ENCODE peak calls at places on chromosome 10, in four cellular contexts. C, Q, I and K are unnamed samples.

GRCh38 chr10:34188221-34188620 is 626.9 kb downstream of the PARD3 start:
- DNase-seq in Q (no peak), C (no peak), I (no peak), K (no peak)

GRCh38 chr10:72980348-72980747 is 25.7 kb upstream of the PLA2G12B start:
- DNase-seq in Q (no peak), C (no peak), I (no peak), K (no peak)

GRCh38 chr10:98848361-98848760 is 387.3 kb downstream of the HPSE2 start:
- DNase-seq in I (no peak), C (no peak), Q (no peak), K (no peak)

GRCh38 chr10:5310914-5311313 is 53.9 kb upstream of the UCN3 start:
- DNase-seq in Q (no peak), C (no peak), I (no peak), K (no peak)

GRCh38 chr10:118594392-118595063 is 920 bp downstream of the PRLHR start:
- DNase-seq in Q (peak), C (no peak), I (peak), K (no peak)

GRCh38 chr10:100907773-100908172 is 5.0 kb upstream of the SLF2 start:
- DNase-seq in C (no peak), I (no peak), Q (no peak), K (no peak)

GRCh38 chr10:113059001-113059780 is 109.1 kb downstream of the TCF7L2 start:
- DNase-seq in Q (no peak), C (no peak), I (peak), K (no peak)

GRCh38 chr10:74612195-74612594 is 214.2 kb upstream of the KAT6B start:
- DNase-seq in C (no peak), I (no peak), Q (no peak), K (no peak)

GRCh38 chr10:33643042-33643441 is 308.6 kb upstream of the NRP1 start:
- DNase-seq in Q (no peak), C (no peak), I (no peak), K (no peak)

GRCh38 chr10:93199221-93199681 is 125.6 kb downstream of the CYP26A1 start:
- DNase-seq in Q (peak), C (peak), I (peak), K (peak)

GRCh38 chr10:12835709-12836108 is 165.8 kb downstream of the CCDC3 start:
- DNase-seq in I (no peak), Q (no peak), C (no peak), K (no peak)

GRCh38 chr10:3897156-3897555 is 112.1 kb upstream of the KLF6 start:
- DNase-seq in Q (no peak), C (no peak), I (no peak), K (no peak)

GRCh38 chr10:114031113-114031512 is 12.6 kb upstream of the ADRB1 start:
- DNase-seq in I (no peak), Q (no peak), C (no peak), K (no peak)

GRCh38 chr10:101829561-101830315 is 11.5 kb upstream of the OGA start:
- DNase-seq in Q (peak), I (no peak), C (peak), K (no peak)

GRCh38 chr10:33015798-33016547 is 57.9 kb upstream of the ITGB1 start:
- DNase-seq in I (no peak), C (no peak), Q (no peak), K (no peak)

GRCh38 chr10:100826983-100827818 is 81.8 kb downstream of the PAX2 start:
- DNase-seq in C (no peak), Q (no peak), I (no peak), K (no peak)

GRCh38 chr10:131775444-131775832 is 125.4 kb upstream of the PPP2R2D start:
- DNase-seq in Q (no peak), C (no peak), I (no peak), K (no peak)

GRCh38 chr10:35781643-35782035 is 139.5 kb upstream of the FZD8 start:
- DNase-seq in I (no peak), C (no peak), Q (peak), K (no peak)

GRCh38 chr10:60714242-60714641 is 64.0 kb upstream of the CDK1 start:
- DNase-seq in Q (no peak), C (no peak), I (no peak), K (no peak)

GRCh38 chr10:35424680-35425285 is 88.5 kb downstream of the CCNY start:
- DNase-seq in C (no peak), Q (no peak), I (no peak), K (no peak)

GRCh38 chr10:36448760-36449681 is 676.4 kb upstream of the ANKRD30A start:
- DNase-seq in I (no peak), Q (no peak), C (no peak), K (no peak)

GRCh38 chr10:85611093-85611740 is 755.4 kb downstream of the GRID1 start:
- DNase-seq in Q (no peak), C (no peak), I (no peak), K (no peak)

GRCh38 chr10:119198438-119198837 is 8.9 kb upstream of the GRK5 start:
- DNase-seq in C (no peak), I (no peak), Q (peak), K (no peak)

GRCh38 chr10:48655426-48656240 is 29.0 kb upstream of the WDFY4 start:
- DNase-seq in I (peak), Q (no peak), C (peak), K (peak)

GRCh38 chr10:69869291-69869841 is 67.7 kb downstream of the COL13A1 start:
- DNase-seq in I (no peak), C (no peak), Q (no peak), K (peak)

GRCh38 chr10:36254191-36254590 is 612.1 kb upstream of the FZD8 start:
- DNase-seq in Q (no peak), I (peak), C (peak), K (no peak)

GRCh38 chr10:14240253-14241189 is 90.2 kb downstream of the FRMD4A start:
- DNase-seq in C (no peak), I (no peak), Q (peak), K (no peak)
- TF ChIP-seq CTCF in C (no peak), I (no peak), Q (no peak), K (no peak)

DNA sequence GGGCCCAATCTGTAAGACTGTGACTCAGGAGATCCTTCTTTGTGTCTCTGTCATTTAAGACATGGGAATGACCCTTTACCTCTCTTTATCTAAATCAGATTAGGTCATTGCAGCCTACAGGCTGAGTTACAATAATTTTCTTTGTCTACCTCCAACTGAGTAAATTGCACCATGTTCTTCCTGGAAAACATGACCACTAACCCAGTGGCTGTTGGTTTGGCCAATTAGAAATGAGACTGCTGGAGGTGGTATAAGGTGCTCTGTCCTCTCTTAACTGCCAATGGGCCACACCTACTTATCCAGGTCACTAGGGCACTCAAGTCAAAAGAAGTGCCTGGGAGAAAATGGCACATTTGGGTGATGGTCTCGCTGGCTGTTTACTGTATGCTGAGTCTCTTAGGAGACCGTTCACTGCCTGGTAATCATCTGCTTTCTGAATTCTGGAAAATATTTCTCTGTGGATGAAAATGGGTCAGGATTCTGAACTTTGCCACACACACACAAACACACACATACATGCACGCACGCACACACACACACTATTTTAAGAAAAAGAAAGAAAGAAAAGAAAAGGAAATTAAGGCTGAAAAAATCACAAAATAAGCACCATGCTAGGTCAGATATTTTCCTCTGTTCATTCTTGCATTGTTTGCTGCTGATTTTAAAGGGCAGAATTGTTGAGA is 16.4 kb downstream of the STAMBPL1 start:
- DNase-seq in C (no peak), I (no peak), Q (no peak), K (no peak)
- H3K4me3 ChIP-seq in C (no peak), I (no peak), Q (no peak), K (no peak)

GRCh38 chr10:61904711-61905445 is 3.4 kb downstream of the ARID5B start:
- DNase-seq in I (no peak), C (peak), Q (peak), K (peak)
- TF ChIP-seq CTCF in I (no peak), C (no peak), Q (peak), K (peak)

GRCh38 chr10:31146496-31147219 is 115.0 kb upstream of the ZNF438 start:
- DNase-seq in Q (no peak), C (no peak), I (no peak), K (peak)
- H3K4me3 ChIP-seq in Q (no peak), C (no peak), I (no peak), K (no peak)